ENCODE peak calls at places on chromosome 17, in five cellular contexts. One of them, this sample, is unnamed.

GRCh38 chr17:54968954-54969400 is 412 bp downstream of the STXBP4 start:
- DNase-seq in anterior cingulate cortex: no peak
- DNase-seq in activated naive CD4-positive, alpha-beta T cell: no peak
- DNase-seq in neural progenitor cell: no peak
- DNase-seq in germinal center: peak; percentile 4
- DNase-seq in this sample: no peak

GRCh38 chr17:63290784-63291183 is 155.3 kb downstream of the CYB561 start:
- DNase-seq in activated naive CD4-positive, alpha-beta T cell: no peak
- DNase-seq in anterior cingulate cortex: no peak
- DNase-seq in neural progenitor cell: no peak
- DNase-seq in germinal center: no peak
- DNase-seq in this sample: no peak

GRCh38 chr17:63954402-63955063 is 18.2 kb downstream of the SCN4A start:
- DNase-seq in anterior cingulate cortex: no peak
- DNase-seq in activated naive CD4-positive, alpha-beta T cell: no peak
- DNase-seq in germinal center: peak; percentile 74
- DNase-seq in neural progenitor cell: no peak
- DNase-seq in this sample: no peak

GRCh38 chr17:65527857-65528591 is 33.4 kb downstream of the AXIN2 start:
- DNase-seq in neural progenitor cell: no peak
- DNase-seq in anterior cingulate cortex: no peak
- DNase-seq in germinal center: no peak
- DNase-seq in activated naive CD4-positive, alpha-beta T cell: no peak
- DNase-seq in this sample: no peak

GRCh38 chr17:77100009-77100408 is 40.8 kb upstream of the SEC14L1 start:
- DNase-seq in activated naive CD4-positive, alpha-beta T cell: no peak
- DNase-seq in germinal center: no peak
- DNase-seq in anterior cingulate cortex: no peak
- DNase-seq in neural progenitor cell: peak; percentile 37
- DNase-seq in this sample: peak; percentile 70

GRCh38 chr17:8001976-8002645 is at the start of gene GUCY2D:
- DNase-seq in activated naive CD4-positive, alpha-beta T cell: no peak
- DNase-seq in neural progenitor cell: peak; percentile 46
- DNase-seq in anterior cingulate cortex: no peak
- DNase-seq in germinal center: peak; percentile 44
- DNase-seq in this sample: no peak

GRCh38 chr17:35084987-35085386 is 21.5 kb upstream of the RFFL start:
- DNase-seq in germinal center: no peak
- DNase-seq in neural progenitor cell: no peak
- DNase-seq in anterior cingulate cortex: no peak
- DNase-seq in activated naive CD4-positive, alpha-beta T cell: no peak
- DNase-seq in this sample: no peak

GRCh38 chr17:4448197-4448980 is 14.6 kb downstream of the SPNS3 start:
- DNase-seq in neural progenitor cell: no peak
- DNase-seq in germinal center: no peak
- DNase-seq in anterior cingulate cortex: no peak
- DNase-seq in activated naive CD4-positive, alpha-beta T cell: no peak
- DNase-seq in this sample: no peak

GRCh38 chr17:77324227-77324626 is 183.5 kb downstream of the SEC14L1 start:
- DNase-seq in neural progenitor cell: no peak
- DNase-seq in activated naive CD4-positive, alpha-beta T cell: no peak
- DNase-seq in anterior cingulate cortex: no peak
- DNase-seq in germinal center: no peak
- DNase-seq in this sample: no peak

GRCh38 chr17:58184308-58184985 is 8.1 kb upstream of the EPX start:
- DNase-seq in neural progenitor cell: peak; percentile 27
- DNase-seq in germinal center: no peak
- DNase-seq in activated naive CD4-positive, alpha-beta T cell: no peak
- DNase-seq in anterior cingulate cortex: no peak
- DNase-seq in this sample: no peak

GRCh38 chr17:75346906-75347305 is 57.7 kb upstream of the SLC25A19 start:
- DNase-seq in neural progenitor cell: peak; percentile 58
- DNase-seq in germinal center: no peak
- DNase-seq in anterior cingulate cortex: no peak
- DNase-seq in activated naive CD4-positive, alpha-beta T cell: no peak
- DNase-seq in this sample: no peak

GRCh38 chr17:50637829-50638571 is 3.3 kb downstream of the ABCC3 start:
- DNase-seq in neural progenitor cell: no peak
- DNase-seq in activated naive CD4-positive, alpha-beta T cell: no peak
- DNase-seq in germinal center: no peak
- DNase-seq in anterior cingulate cortex: no peak
- DNase-seq in this sample: no peak

GRCh38 chr17:66087073-66087472 is 104.9 kb downstream of the CEP112 start:
- DNase-seq in neural progenitor cell: no peak
- DNase-seq in anterior cingulate cortex: no peak
- DNase-seq in germinal center: no peak
- DNase-seq in activated naive CD4-positive, alpha-beta T cell: no peak
- DNase-seq in this sample: no peak

GRCh38 chr17:13638855-13639458 is 37.2 kb upstream of the HS3ST3A1 start:
- DNase-seq in anterior cingulate cortex: no peak
- DNase-seq in germinal center: no peak
- DNase-seq in activated naive CD4-positive, alpha-beta T cell: no peak
- DNase-seq in neural progenitor cell: no peak
- DNase-seq in this sample: no peak

GRCh38 chr17:36107660-36108059 is 4.0 kb downstream of the CCL4 start:
- DNase-seq in activated naive CD4-positive, alpha-beta T cell: no peak
- DNase-seq in germinal center: no peak
- DNase-seq in neural progenitor cell: no peak
- DNase-seq in anterior cingulate cortex: no peak
- DNase-seq in this sample: no peak

GRCh38 chr17:16428098-16428882 is 12.9 kb downstream of the TRPV2 start:
- DNase-seq in activated naive CD4-positive, alpha-beta T cell: no peak
- DNase-seq in germinal center: peak; percentile 72
- DNase-seq in anterior cingulate cortex: peak; percentile 20
- DNase-seq in neural progenitor cell: peak; percentile 68
- DNase-seq in this sample: peak; percentile 43

GRCh38 chr17:73598131-73598680 is 46.0 kb downstream of the SDK2 start:
- DNase-seq in anterior cingulate cortex: no peak
- DNase-seq in germinal center: no peak
- DNase-seq in activated naive CD4-positive, alpha-beta T cell: no peak
- DNase-seq in neural progenitor cell: no peak
- DNase-seq in this sample: no peak

GRCh38 chr17:57898487-57899311 is 48.9 kb upstream of the MRPS23 start:
- DNase-seq in germinal center: no peak
- DNase-seq in neural progenitor cell: peak; percentile 94
- DNase-seq in activated naive CD4-positive, alpha-beta T cell: no peak
- DNase-seq in anterior cingulate cortex: no peak
- DNase-seq in this sample: peak; percentile 72

GRCh38 chr17:58381124-58381838 is 29.3 kb upstream of the SUPT4H1 start:
- DNase-seq in anterior cingulate cortex: no peak
- DNase-seq in germinal center: no peak
- DNase-seq in activated naive CD4-positive, alpha-beta T cell: no peak
- DNase-seq in neural progenitor cell: no peak
- DNase-seq in this sample: no peak

GRCh38 chr17:56203430-56203829 is 50.2 kb downstream of the ANKFN1 start:
- DNase-seq in germinal center: no peak
- DNase-seq in anterior cingulate cortex: no peak
- DNase-seq in neural progenitor cell: no peak
- DNase-seq in activated naive CD4-positive, alpha-beta T cell: no peak
- DNase-seq in this sample: no peak

GRCh38 chr17:32970281-32970680 is 21.4 kb upstream of the SPACA3 start:
- DNase-seq in germinal center: no peak
- DNase-seq in neural progenitor cell: no peak
- DNase-seq in anterior cingulate cortex: no peak
- DNase-seq in activated naive CD4-positive, alpha-beta T cell: no peak
- DNase-seq in this sample: no peak

GRCh38 chr17:66343531-66344078 is 41.2 kb downstream of the PRKCA start:
- DNase-seq in neural progenitor cell: no peak
- DNase-seq in anterior cingulate cortex: no peak
- DNase-seq in germinal center: no peak
- DNase-seq in activated naive CD4-positive, alpha-beta T cell: no peak
- DNase-seq in this sample: no peak

GRCh38 chr17:14373587-14374259 is 72.8 kb downstream of the HS3ST3B1 start:
- DNase-seq in neural progenitor cell: no peak
- DNase-seq in activated naive CD4-positive, alpha-beta T cell: no peak
- DNase-seq in anterior cingulate cortex: no peak
- DNase-seq in germinal center: no peak
- DNase-seq in this sample: no peak

GRCh38 chr17:3961564-3962047 is 2.6 kb downstream of the ATP2A3 start:
- DNase-seq in germinal center: peak; percentile 84
- DNase-seq in activated naive CD4-positive, alpha-beta T cell: no peak
- DNase-seq in anterior cingulate cortex: no peak
- DNase-seq in neural progenitor cell: no peak
- DNase-seq in this sample: no peak

GRCh38 chr17:82055023-82055964 is 3.6 kb downstream of the GPS1 start:
- DNase-seq in anterior cingulate cortex: no peak
- DNase-seq in neural progenitor cell: no peak
- DNase-seq in germinal center: no peak
- DNase-seq in activated naive CD4-positive, alpha-beta T cell: no peak
- DNase-seq in this sample: no peak

GRCh38 chr17:45087496-45087975 is 26.4 kb downstream of the NMT1 start:
- DNase-seq in germinal center: no peak
- DNase-seq in anterior cingulate cortex: no peak
- DNase-seq in activated naive CD4-positive, alpha-beta T cell: no peak
- DNase-seq in neural progenitor cell: no peak
- DNase-seq in this sample: no peak

GRCh38 chr17:40541873-40542561 is 23.3 kb downstream of the CCR7 start:
- DNase-seq in anterior cingulate cortex: no peak
- DNase-seq in germinal center: no peak
- DNase-seq in activated naive CD4-positive, alpha-beta T cell: no peak
- DNase-seq in neural progenitor cell: no peak
- DNase-seq in this sample: no peak

GRCh38 chr17:76142044-76143041 is 1.3 kb upstream of the FOXJ1 start:
- DNase-seq in anterior cingulate cortex: no peak
- DNase-seq in neural progenitor cell: peak; percentile 53
- DNase-seq in activated naive CD4-positive, alpha-beta T cell: no peak
- DNase-seq in germinal center: no peak
- DNase-seq in this sample: no peak

This sample was measured in head of caudate nucleus.